ENCODE peak calls at places on chromosome 10, in seven cellular contexts. One of them, this sample, is unnamed.

GRCh38 chr10:126302831-126303230 is 85.4 kb downstream of the ADAM12 start:
- DNase-seq in SW480: no peak
- DNase-seq in amniotic stem cell: no peak
- DNase-seq in iPS DF 19.7: no peak
- DNase-seq in cardiac fibroblast: peak; percentile 39
- DNase-seq in HCT116: no peak
- DNase-seq in NCI-H446: no peak
- DNase-seq in this sample: no peak

GRCh38 chr10:89115876-89116627 is 91.1 kb downstream of the CH25H start:
- DNase-seq in SW480: no peak
- DNase-seq in HCT116: peak; percentile 40
- DNase-seq in amniotic stem cell: no peak
- DNase-seq in NCI-H446: no peak
- DNase-seq in cardiac fibroblast: peak; percentile 69
- DNase-seq in iPS DF 19.7: no peak
- DNase-seq in this sample: peak; percentile 15

GRCh38 chr10:58781873-58782488 is 269.3 kb downstream of the BICC1 start:
- DNase-seq in SW480: peak; percentile 40
- DNase-seq in cardiac fibroblast: peak; percentile 64
- DNase-seq in iPS DF 19.7: no peak
- DNase-seq in NCI-H446: peak; percentile 49
- DNase-seq in HCT116: peak; percentile 47
- DNase-seq in amniotic stem cell: no peak
- DNase-seq in this sample: peak; percentile 31

GRCh38 chr10:49289480-49289879 is 9.5 kb upstream of the C10orf71 start:
- DNase-seq in SW480: no peak
- DNase-seq in HCT116: no peak
- DNase-seq in amniotic stem cell: no peak
- DNase-seq in iPS DF 19.7: no peak
- DNase-seq in cardiac fibroblast: no peak
- DNase-seq in NCI-H446: no peak
- DNase-seq in this sample: no peak

GRCh38 chr10:67127441-67127840 is 201.6 kb downstream of the LRRTM3 start:
- DNase-seq in HCT116: no peak
- DNase-seq in iPS DF 19.7: no peak
- DNase-seq in SW480: no peak
- DNase-seq in amniotic stem cell: no peak
- DNase-seq in NCI-H446: no peak
- DNase-seq in cardiac fibroblast: no peak
- DNase-seq in this sample: no peak

GRCh38 chr10:31318854-31319601 is at the start of gene ZEB1:
- DNase-seq in cardiac fibroblast: peak; percentile 96
- DNase-seq in HCT116: peak; percentile 91
- DNase-seq in amniotic stem cell: peak; percentile 82
- DNase-seq in SW480: peak; percentile 97
- DNase-seq in iPS DF 19.7: peak; percentile 89
- DNase-seq in NCI-H446: peak; percentile 87
- DNase-seq in this sample: peak; percentile 81

GRCh38 chr10:64394744-64395143 is 873.5 kb downstream of the REEP3 start:
- DNase-seq in cardiac fibroblast: peak; percentile 38
- DNase-seq in iPS DF 19.7: no peak
- DNase-seq in HCT116: no peak
- DNase-seq in SW480: no peak
- DNase-seq in amniotic stem cell: no peak
- DNase-seq in NCI-H446: no peak
- DNase-seq in this sample: no peak

GRCh38 chr10:16792675-16793074 is 24.5 kb downstream of the RSU1 start:
- DNase-seq in iPS DF 19.7: no peak
- DNase-seq in amniotic stem cell: no peak
- DNase-seq in NCI-H446: no peak
- DNase-seq in SW480: no peak
- DNase-seq in cardiac fibroblast: peak; percentile 66
- DNase-seq in HCT116: no peak
- DNase-seq in this sample: no peak

GRCh38 chr10:59675812-59676211 is 33.8 kb downstream of the SLC16A9 start:
- DNase-seq in iPS DF 19.7: no peak
- DNase-seq in amniotic stem cell: no peak
- DNase-seq in cardiac fibroblast: peak; percentile 6
- DNase-seq in NCI-H446: no peak
- DNase-seq in SW480: no peak
- DNase-seq in HCT116: no peak
- DNase-seq in this sample: no peak

This sample was measured in HTR-8/SVneo.